ENCODE peak calls at places on chromosomes 13 and 19, in nine cellular contexts. P, B, Y, Q, L, R, J, S and G are unnamed samples.

GRCh38 chr19:10142701-10143375 is 23.1 kb upstream of the EIF3G start:
- DNase-seq in J (no peak), P (no peak), L (no peak), Y (no peak), S (peak), B (no peak), Q (peak), R (no peak), G (no peak)

GRCh38 chr13:48446454-48446853 is 33.5 kb upstream of the LPAR6 start:
- DNase-seq in P (peak), J (no peak), Y (no peak), Q (no peak), L (no peak), S (no peak), R (no peak), B (no peak), G (no peak)

GRCh38 chr13:20401958-20402856 is 123.5 kb downstream of the CRYL1 start:
- DNase-seq in Q (no peak), B (no peak), P (peak), L (no peak), S (no peak), J (no peak), Y (no peak), R (no peak), G (no peak)

GRCh38 chr19:33396701-33397535 is 23.4 kb downstream of the CEBPG start:
- DNase-seq in Q (no peak), R (peak), B (no peak), L (no peak), S (no peak), Y (no peak), J (no peak), P (no peak), G (no peak)

GRCh38 chr19:36915992-36916830 is at the start of the genes ZNF568 and ZNF829:
- DNase-seq in J (no peak), Y (peak), B (peak), R (peak), L (peak), Q (peak), S (peak), P (peak), G (peak)

GRCh38 chr19:32174386-32175113 is 170.9 kb upstream of the ZNF507 start:
- DNase-seq in R (no peak), S (no peak), P (no peak), L (no peak), B (no peak), Q (no peak), J (no peak), Y (no peak), G (no peak)

GRCh38 chr19:3995619-3996018 is 10.4 kb upstream of the EEF2 start:
- DNase-seq in Q (no peak), J (no peak), R (no peak), L (no peak), Y (no peak), S (no peak), P (no peak), B (no peak), G (no peak)

GRCh38 chr19:19619849-19620210 is 1.3 kb upstream of the PBX4 start:
- DNase-seq in R (no peak), J (no peak), Y (no peak), P (no peak), S (no peak), L (no peak), Q (no peak), B (no peak), G (no peak)

GRCh38 chr19:2922987-2923386 is 21.8 kb downstream of the ZNF77 start:
- DNase-seq in Y (no peak), J (no peak), L (no peak), R (peak), Q (no peak), P (peak), B (no peak), S (no peak), G (peak)

GRCh38 chr13:76884167-76884566 is 2.0 kb downstream of the KCTD12 start:
- DNase-seq in Q (no peak), Y (no peak), J (peak), P (peak), B (peak), L (peak), S (no peak), R (peak), G (peak)

GRCh38 chr19:53873451-53874383 is 6.0 kb downstream of the MYADM start:
- DNase-seq in Y (no peak), L (no peak), S (no peak), J (no peak), R (no peak), B (no peak), P (no peak), Q (no peak), G (no peak)